ENCODE peak calls at places on chromosomes 5 and 9, in four cellular contexts. U is iris pigment epithelial cell, J is stromal cell of bone marrow, D is AG04450. T is an unnamed sample.

GRCh38 chr5:30405821-30406220 is 787.7 kb upstream of the CDH6 start:
- DNase-seq in U (peak; percentile 20), J (peak; percentile 7), D (no peak), T (no peak)

GRCh38 chr5:135219239-135219638 is 179.8 kb downstream of the MACROH2A1 start:
- DNase-seq in U (no peak), D (no peak), J (no peak), T (no peak)

GRCh38 chr5:80182802-80183645 is 72.8 kb downstream of the SERINC5 start:
- DNase-seq in D (no peak), U (no peak), J (no peak), T (no peak)

GRCh38 chr9:135797507-135798302 is 95.7 kb downstream of the KCNT1 start:
- DNase-seq in D (no peak), J (peak; percentile 15), U (peak; percentile 44), T (peak; percentile 31)

GRCh38 chr5:121981254-121981653 is 19.5 kb downstream of the SRFBP1 start:
- DNase-seq in D (no peak), J (no peak), U (no peak), T (no peak)

GRCh38 chr5:142740474-142740873 is 29.7 kb upstream of the ARHGAP26 start:
- DNase-seq in J (no peak), U (no peak), D (no peak), T (no peak)

GRCh38 chr5:42583322-42583721 is 160.1 kb downstream of the GHR start:
- DNase-seq in J (peak; percentile 40), U (peak; percentile 52), D (no peak), T (peak; percentile 43)

GRCh38 chr5:140114341-140115185 is 654 bp downstream of the PURA start:
- DNase-seq in U (peak; percentile 75), J (no peak), D (no peak), T (peak; percentile 70)

GRCh38 chr9:98860871-98861293 is 53.4 kb downstream of the GALNT12 start:
- DNase-seq in D (peak; percentile 77), J (peak; percentile 90), U (peak; percentile 81), T (peak; percentile 31)

T was measured in stomach.